ENCODE peak calls at places on chromosomes 16 and 17, in eight cellular contexts. Y, S, K, M, O, C, V and T are unnamed samples. For H3K27me3, the result is how much of the 10 kb centered on the place peaks cover.

GRCh38 chr16:19223235-19223847 is 55.3 kb downstream of the SYT17 start:
- DNase-seq in Y (no peak), S (no peak), K (no peak), M (no peak), O (no peak), C (no peak), V (peak), T (peak)

GRCh38 chr17:69733171-69734014 is 318.9 kb downstream of the MAP2K6 start:
- DNase-seq in Y (no peak), S (no peak), K (no peak), M (no peak), O (peak), C (peak), V (peak), T (no peak)

GRCh38 chr16:20383106-20384029 is 21.2 kb downstream of the PDILT start:
- DNase-seq in Y (no peak), S (no peak), K (peak), M (no peak), O (no peak), C (peak), V (peak), T (peak)

GRCh38 chr17:69069289-69069688 is 8.6 kb upstream of the ABCA9 start:
- DNase-seq in Y (no peak), S (no peak), K (no peak), M (no peak), O (no peak), C (no peak), V (no peak), T (no peak)

GRCh38 chr16:2856686-2857450 is 1.1 kb downstream of the PRSS22 start:
- DNase-seq in Y (no peak), S (peak), K (no peak), M (no peak), O (no peak), C (no peak), V (no peak), T (no peak)

GRCh38 chr17:51231999-51232398 is 27.9 kb downstream of the MBTD1 start:
- DNase-seq in Y (no peak), S (no peak), K (no peak), M (no peak), O (no peak), C (no peak), V (no peak), T (no peak)

GRCh38 chr16:77898671-77899211 is 110.4 kb downstream of the VAT1L start:
- DNase-seq in Y (no peak), S (no peak), K (no peak), M (no peak), O (no peak), C (no peak), V (peak), T (no peak)

GRCh38 chr16:58062821-58063220 is 37.3 kb downstream of the MMP15 start:
- DNase-seq in Y (no peak), S (no peak), K (no peak), M (no peak), O (no peak), C (no peak), V (no peak), T (no peak)

GRCh38 chr16:72962347-72962746 is 85.6 kb downstream of the ZFHX3 start:
- DNase-seq in Y (no peak), S (no peak), K (peak), M (no peak), O (no peak), C (no peak), V (no peak), T (no peak)

GRCh38 chr16:84832488-84833141 is 12.8 kb downstream of the CRISPLD2 start:
- DNase-seq in Y (peak), S (no peak), K (peak), M (peak), O (peak), C (peak), V (peak), T (peak)

GRCh38 chr16:48384305-48384981 is 770 bp downstream of the SIAH1 start:
- DNase-seq in Y (no peak), S (peak), K (peak), M (peak), O (peak), C (peak), V (peak), T (peak)

GRCh38 chr16:30600929-30601328 is 9.3 kb downstream of the ZNF689 start:
- DNase-seq in Y (no peak), S (no peak), K (no peak), M (no peak), O (no peak), C (no peak), V (no peak), T (no peak)

GRCh38 chr17:28498652-28499365 is 7.3 kb upstream of the FOXN1 start:
- DNase-seq in Y (no peak), S (no peak), K (no peak), M (no peak), O (no peak), C (no peak), V (no peak), T (no peak)

GRCh38 chr17:61486135-61487120 is 34.2 kb downstream of the TBX4 start:
- DNase-seq in Y (no peak), S (peak), K (no peak), M (no peak), O (no peak), C (no peak), V (no peak), T (peak)

GRCh38 chr16:71364306-71364705 is 5.8 kb downstream of the CALB2 start:
- DNase-seq in Y (no peak), S (no peak), K (no peak), M (peak), O (no peak), C (no peak), V (no peak), T (no peak)

GRCh38 chr16:55035956-55036355 is 105.3 kb downstream of the IRX5 start:
- DNase-seq in Y (no peak), S (no peak), K (no peak), M (no peak), O (no peak), C (no peak), V (peak), T (peak)

GRCh38 chr17:57332501-57332900 is 76.2 kb downstream of the MSI2 start:
- DNase-seq in Y (no peak), S (no peak), K (no peak), M (no peak), O (no peak), C (no peak), V (no peak), T (no peak)

GRCh38 chr16:57585051-57585687 is 42.7 kb downstream of the ADGRG5 start:
- DNase-seq in Y (no peak), S (no peak), K (peak), M (no peak), O (no peak), C (no peak), V (no peak), T (no peak)

GRCh38 chr16:67547423-67548264 is 14.7 kb upstream of the CTCF start:
- DNase-seq in Y (no peak), S (peak), K (peak), M (no peak), O (no peak), C (no peak), V (no peak), T (no peak)

GRCh38 chr16:30032083-30032819 is 1.2 kb upstream of the TLCD3B start:
- DNase-seq in Y (no peak), S (no peak), K (no peak), M (no peak), O (no peak), C (no peak), V (peak), T (no peak)

GRCh38 chr17:3818786-3819185 is 17.8 kb upstream of the ITGAE start:
- DNase-seq in Y (no peak), S (no peak), K (no peak), M (no peak), O (no peak), C (no peak), V (no peak), T (no peak)

GRCh38 chr17:4573682-4574081 is 10.6 kb upstream of the SMTNL2 start:
- DNase-seq in Y (no peak), S (peak), K (no peak), M (no peak), O (peak), C (peak), V (no peak), T (peak)

GRCh38 chr17:76207670-76208069 is 32.6 kb downstream of the RNF157 start:
- DNase-seq in Y (no peak), S (no peak), K (no peak), M (no peak), O (peak), C (no peak), V (no peak), T (no peak)

GRCh38 chr17:66625321-66625767 is 209.6 kb upstream of the CACNG5 start:
- DNase-seq in Y (no peak), S (no peak), K (no peak), M (no peak), O (no peak), C (no peak), V (peak), T (no peak)

GRCh38 chr17:58329808-58330543 is 1.4 kb upstream of the TSPOAP1 start:
- DNase-seq in Y (no peak), S (no peak), K (no peak), M (no peak), O (no peak), C (no peak), V (no peak), T (no peak)

GRCh38 chr16:24151482-24151939 is 104.6 kb upstream of the CACNG3 start:
- DNase-seq in Y (no peak), S (no peak), K (no peak), M (no peak), O (no peak), C (no peak), V (peak), T (no peak)

GRCh38 chr17:8071496-8071895 is 16.0 kb downstream of the ALOX12B start:
- DNase-seq in Y (no peak), S (peak), K (no peak), M (no peak), O (no peak), C (no peak), V (no peak), T (no peak)

GRCh38 chr17:8073627-8074485 is 13.7 kb downstream of the ALOX12B start:
- DNase-seq in Y (no peak), S (peak), K (peak), M (peak), O (no peak), C (peak), V (peak), T (peak)

GRCh38 chr17:8072339-8072726 is 15.2 kb downstream of the ALOX12B start:
- DNase-seq in Y (no peak), S (peak), K (no peak), M (no peak), O (no peak), C (no peak), V (no peak), T (no peak)

GRCh38 chr17:8075081-8075480 is 12.4 kb downstream of the ALOX12B start:
- DNase-seq in Y (no peak), S (peak), K (peak), M (no peak), O (no peak), C (no peak), V (no peak), T (no peak)

GRCh38 chr17:8072727-8073461 is 14.6 kb downstream of the ALOX12B start:
- DNase-seq in Y (no peak), S (peak), K (no peak), M (no peak), O (no peak), C (no peak), V (no peak), T (no peak)
- H3K27me3 ChIP-seq in Y (under half), S (under half), K (half or more), M (half or more), O (half or more), C (half or more), V (half or more), T (under half)

DNA sequence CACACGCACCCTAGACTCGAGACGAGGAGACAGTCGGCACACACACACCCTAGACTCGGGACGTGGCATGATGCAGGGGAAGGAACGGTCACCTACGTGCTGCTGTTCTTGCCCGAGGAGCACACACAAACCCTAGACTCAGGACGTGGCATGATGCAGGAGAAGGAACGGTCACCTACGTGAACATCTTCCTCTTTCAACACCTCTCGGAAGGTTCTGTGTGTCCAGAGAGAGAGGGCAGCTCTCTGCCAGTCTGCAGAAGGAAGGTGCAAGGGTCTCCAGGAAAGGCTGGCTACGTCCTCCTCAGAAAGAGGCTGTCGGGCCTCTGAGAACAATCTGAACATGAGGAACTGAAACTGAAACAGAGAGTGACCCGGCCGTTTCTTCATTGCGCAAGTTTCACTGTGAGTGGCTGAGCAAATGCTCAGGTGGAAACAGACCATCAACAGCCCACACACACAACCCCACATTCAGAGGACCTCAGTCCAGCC is 43.4 kb downstream of the ZNF276 start:
- DNase-seq in Y (peak), S (peak), K (no peak), M (no peak), O (peak), C (peak), V (no peak), T (peak)
- TF ChIP-seq POLR2A in Y (no peak), S (peak), K (no peak), M (no peak), O (no peak), C (no peak), V (no peak), T (peak)

DNA sequence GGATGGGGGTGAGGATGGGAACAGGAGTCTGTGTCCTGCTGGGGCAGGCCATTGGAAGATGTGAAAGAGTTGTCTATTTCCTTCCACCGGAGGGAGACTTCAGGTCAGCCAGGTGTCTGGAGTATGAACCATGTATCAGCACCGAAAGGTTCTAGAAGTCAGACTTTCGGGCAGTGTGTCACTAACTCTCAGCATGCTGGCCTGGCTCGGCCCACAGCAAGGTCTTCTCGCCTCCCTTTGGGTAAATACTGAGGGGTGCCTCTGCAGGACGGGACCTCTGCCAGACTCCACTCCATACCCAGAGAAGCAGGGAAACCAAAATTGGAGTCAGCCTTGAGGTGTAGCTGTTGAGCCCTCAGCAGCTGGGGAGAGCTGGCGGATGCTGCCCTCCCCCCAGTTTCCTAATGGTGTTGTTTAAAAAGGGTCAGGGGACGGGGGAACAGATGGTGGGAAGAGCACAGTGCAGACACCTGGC is 507 bp downstream of the CIITA start:
- DNase-seq in Y (no peak), S (no peak), K (no peak), M (no peak), O (no peak), C (no peak), V (no peak), T (no peak)
- H3K27me3 ChIP-seq in Y (under half), S (under half), K (half or more), M (under half), O (under half), C (under half), V (under half), T (under half)

DNA sequence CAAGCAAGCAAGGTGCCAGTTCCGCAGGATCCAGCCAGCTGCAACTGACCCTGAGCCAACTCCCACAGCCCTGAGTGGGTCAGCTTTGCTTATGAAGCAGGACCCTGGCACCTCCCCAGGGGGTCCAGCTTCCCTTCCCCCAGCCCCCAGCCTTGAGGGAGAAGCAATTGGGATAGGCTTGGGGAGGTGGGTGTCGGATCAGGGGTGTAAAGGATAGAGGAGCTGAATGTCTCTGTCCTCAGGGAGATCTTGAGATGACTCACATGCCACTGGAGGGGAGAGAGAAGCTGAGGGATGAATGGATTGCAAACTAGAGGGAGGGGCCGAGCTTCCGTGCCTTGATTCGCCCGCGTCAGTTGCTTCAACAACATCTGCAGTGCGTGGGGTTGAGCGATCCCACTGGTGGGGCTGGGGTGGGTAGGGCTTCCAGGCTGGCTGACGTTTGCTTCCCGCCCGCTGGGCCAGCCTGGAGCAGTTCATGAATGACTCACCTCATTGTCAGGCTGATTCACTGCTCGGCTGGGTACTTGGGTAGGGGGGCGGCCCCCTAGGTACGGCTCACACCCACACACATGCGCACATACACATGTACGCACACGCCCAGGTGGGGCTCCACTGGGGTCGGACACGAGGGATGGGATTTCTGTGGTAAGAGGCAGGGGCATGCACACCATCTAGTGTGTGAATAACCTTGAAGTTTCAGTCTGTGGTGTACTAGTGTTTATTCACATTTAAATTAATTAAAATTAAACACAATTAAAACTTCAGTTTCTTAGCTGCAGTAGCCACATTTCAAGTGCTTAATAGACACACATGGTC is 3.6 kb upstream of the HROB start:
- DNase-seq in Y (peak), S (no peak), K (peak), M (peak), O (peak), C (peak), V (peak), T (peak)
- TF ChIP-seq POLR2A in Y (no peak), S (no peak), K (no peak), M (no peak), O (no peak), C (no peak), V (peak), T (peak)

GRCh38 chr17:6682339-6682738 is 30.8 kb downstream of the C17orf100 start:
- DNase-seq in Y (no peak), S (no peak), K (no peak), M (no peak), O (no peak), C (no peak), V (no peak), T (no peak)

GRCh38 chr17:6684460-6684783 is 28.7 kb downstream of the SLC13A5 start:
- DNase-seq in Y (no peak), S (no peak), K (no peak), M (no peak), O (no peak), C (no peak), V (no peak), T (no peak)

GRCh38 chr17:6683730-6684459 is 29.3 kb downstream of the SLC13A5 start:
- DNase-seq in Y (no peak), S (no peak), K (no peak), M (no peak), O (no peak), C (no peak), V (no peak), T (no peak)

GRCh38 chr17:6681671-6682070 is 30.1 kb downstream of the C17orf100 start:
- DNase-seq in Y (no peak), S (no peak), K (no peak), M (no peak), O (no peak), C (no peak), V (no peak), T (no peak)

DNA sequence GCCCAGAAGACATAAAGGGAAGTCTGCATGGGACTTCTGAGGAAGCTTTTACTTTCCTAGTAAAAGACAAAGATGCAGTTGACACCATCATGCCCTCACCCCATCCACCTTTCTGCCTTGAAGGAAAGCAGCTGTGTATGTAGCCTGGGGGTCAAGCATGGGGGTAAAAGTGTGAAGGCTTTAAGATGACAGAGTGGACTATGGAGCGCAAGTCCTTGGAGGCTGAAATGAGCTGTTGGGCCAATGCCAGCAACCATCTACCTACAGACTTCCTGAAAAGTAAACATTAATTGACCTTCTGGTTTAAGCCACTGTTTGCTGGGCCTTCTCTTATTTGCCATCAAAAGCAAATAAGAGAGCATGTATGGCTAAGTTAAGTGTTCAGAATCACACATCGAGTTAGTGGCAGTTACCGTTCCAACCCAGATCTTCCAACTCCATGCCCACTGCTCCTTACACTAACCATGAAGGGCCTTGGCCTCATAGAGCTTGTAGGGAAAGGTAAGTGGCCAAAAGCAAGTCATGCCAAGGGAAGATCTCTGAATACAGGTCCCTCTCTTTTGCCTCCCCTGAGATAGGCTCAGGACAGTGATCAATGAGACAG is 30.0 kb downstream of the SLC13A5 start:
- DNase-seq in Y (no peak), S (no peak), K (no peak), M (no peak), O (no peak), C (no peak), V (no peak), T (no peak)
- H3K27me3 ChIP-seq in Y (under half), S (under half), K (under half), M (under half), O (under half), C (under half), V (under half), T (under half)

GRCh38 chr17:63600569-63601438 is at the start of gene TACO1:
- DNase-seq in Y (peak), S (peak), K (peak), M (peak), O (peak), C (peak), V (peak), T (peak)
- TF ChIP-seq POLR2A in Y (peak), S (no peak), K (peak), M (peak), O (peak), C (no peak), V (peak), T (peak)

GRCh38 chr17:42564815-42565522 is 1.9 kb upstream of the MLX start:
- DNase-seq in Y (no peak), S (no peak), K (no peak), M (no peak), O (no peak), C (no peak), V (no peak), T (no peak)
- H3K27me3 ChIP-seq in Y (under half), S (under half), K (under half), M (under half), O (under half), C (under half), V (under half), T (under half)